ENCODE peak calls at places on chromosomes 6 and 20, in nine cellular contexts. One of them, this sample, is unnamed.

GRCh38 chr6:53134601-53135235 is 13.9 kb downstream of the GCM1 start:
- DNase-seq in heart right ventricle: no peak
- DNase-seq in glutamatergic neuron: no peak
- DNase-seq in cardiac muscle cell: no peak
- DNase-seq in AG10803: no peak
- DNase-seq in left lung: no peak
- DNase-seq in HFFc6: no peak
- DNase-seq in fibroblast of the aortic adventitia: no peak
- DNase-seq in HFF-Myc: no peak
- DNase-seq in this sample: no peak

GRCh38 chr20:34185766-34186620 is 55.2 kb upstream of the ASIP start:
- DNase-seq in heart right ventricle: no peak
- DNase-seq in glutamatergic neuron: no peak
- DNase-seq in cardiac muscle cell: no peak
- DNase-seq in AG10803: peak; percentile 80
- DNase-seq in left lung: no peak
- DNase-seq in HFFc6: peak; percentile 16
- DNase-seq in fibroblast of the aortic adventitia: peak; percentile 46
- DNase-seq in HFF-Myc: no peak
- DNase-seq in this sample: no peak

GRCh38 chr6:71254323-71254722 is 34.3 kb upstream of the OGFRL1 start:
- DNase-seq in heart right ventricle: no peak
- DNase-seq in glutamatergic neuron: peak; percentile 62
- DNase-seq in cardiac muscle cell: peak; percentile 53
- DNase-seq in AG10803: no peak
- DNase-seq in left lung: no peak
- DNase-seq in HFFc6: no peak
- DNase-seq in fibroblast of the aortic adventitia: no peak
- DNase-seq in HFF-Myc: no peak
- DNase-seq in this sample: no peak

GRCh38 chr6:157637941-157638340 is 185.1 kb upstream of the SNX9 start:
- DNase-seq in heart right ventricle: no peak
- DNase-seq in glutamatergic neuron: no peak
- DNase-seq in cardiac muscle cell: no peak
- DNase-seq in AG10803: no peak
- DNase-seq in left lung: no peak
- DNase-seq in HFFc6: no peak
- DNase-seq in fibroblast of the aortic adventitia: no peak
- DNase-seq in HFF-Myc: no peak
- DNase-seq in this sample: no peak

GRCh38 chr6:97674802-97675201 is 391.8 kb upstream of the MMS22L start:
- DNase-seq in heart right ventricle: no peak
- DNase-seq in glutamatergic neuron: no peak
- DNase-seq in cardiac muscle cell: no peak
- DNase-seq in AG10803: peak; percentile 91
- DNase-seq in left lung: no peak
- DNase-seq in HFFc6: no peak
- DNase-seq in fibroblast of the aortic adventitia: no peak
- DNase-seq in HFF-Myc: no peak
- DNase-seq in this sample: no peak

GRCh38 chr6:5941188-5941587 is 65.5 kb downstream of the NRN1 start:
- DNase-seq in heart right ventricle: no peak
- DNase-seq in glutamatergic neuron: no peak
- DNase-seq in cardiac muscle cell: no peak
- DNase-seq in AG10803: peak; percentile 45
- DNase-seq in left lung: no peak
- DNase-seq in HFFc6: no peak
- DNase-seq in fibroblast of the aortic adventitia: peak; percentile 89
- DNase-seq in HFF-Myc: no peak
- DNase-seq in this sample: no peak

GRCh38 chr6:84568971-84569370 is 195.4 kb downstream of the TBX18 start:
- DNase-seq in heart right ventricle: no peak
- DNase-seq in glutamatergic neuron: no peak
- DNase-seq in cardiac muscle cell: no peak
- DNase-seq in AG10803: peak; percentile 70
- DNase-seq in left lung: no peak
- DNase-seq in HFFc6: peak; percentile 23
- DNase-seq in fibroblast of the aortic adventitia: peak; percentile 81
- DNase-seq in HFF-Myc: no peak
- DNase-seq in this sample: no peak

GRCh38 chr6:159890802-159891201 is at the start of gene MAS1:
- DNase-seq in heart right ventricle: no peak
- DNase-seq in glutamatergic neuron: no peak
- DNase-seq in cardiac muscle cell: no peak
- DNase-seq in AG10803: no peak
- DNase-seq in left lung: no peak
- DNase-seq in HFFc6: no peak
- DNase-seq in fibroblast of the aortic adventitia: no peak
- DNase-seq in HFF-Myc: no peak
- DNase-seq in this sample: no peak

GRCh38 chr6:101883398-101883975 is 490.0 kb downstream of the GRIK2 start:
- DNase-seq in heart right ventricle: no peak
- DNase-seq in glutamatergic neuron: no peak
- DNase-seq in cardiac muscle cell: peak; percentile 8
- DNase-seq in AG10803: no peak
- DNase-seq in left lung: no peak
- DNase-seq in HFFc6: no peak
- DNase-seq in fibroblast of the aortic adventitia: peak; percentile 10
- DNase-seq in HFF-Myc: no peak
- DNase-seq in this sample: no peak

GRCh38 chr20:4066551-4066950 is 51.2 kb upstream of the RNF24 start:
- DNase-seq in heart right ventricle: no peak
- DNase-seq in glutamatergic neuron: no peak
- DNase-seq in cardiac muscle cell: no peak
- DNase-seq in AG10803: no peak
- DNase-seq in left lung: no peak
- DNase-seq in HFFc6: no peak
- DNase-seq in fibroblast of the aortic adventitia: no peak
- DNase-seq in HFF-Myc: no peak
- DNase-seq in this sample: no peak

GRCh38 chr6:40955181-40955550 is 83.9 kb downstream of the UNC5CL start:
- DNase-seq in heart right ventricle: no peak
- DNase-seq in glutamatergic neuron: no peak
- DNase-seq in cardiac muscle cell: no peak
- DNase-seq in AG10803: no peak
- DNase-seq in left lung: no peak
- DNase-seq in HFFc6: no peak
- DNase-seq in fibroblast of the aortic adventitia: no peak
- DNase-seq in HFF-Myc: no peak
- DNase-seq in this sample: no peak

GRCh38 chr6:18585032-18585573 is 198.0 kb downstream of the RNF144B start:
- DNase-seq in heart right ventricle: no peak
- DNase-seq in glutamatergic neuron: no peak
- DNase-seq in cardiac muscle cell: peak; percentile 14
- DNase-seq in AG10803: peak; percentile 71
- DNase-seq in left lung: peak; percentile 50
- DNase-seq in HFFc6: peak; percentile 63
- DNase-seq in fibroblast of the aortic adventitia: peak; percentile 61
- DNase-seq in HFF-Myc: peak; percentile 51
- DNase-seq in this sample: peak; percentile 35

GRCh38 chr6:45605971-45606370 is 228.2 kb upstream of the SUPT3H start:
- DNase-seq in heart right ventricle: no peak
- DNase-seq in glutamatergic neuron: no peak
- DNase-seq in cardiac muscle cell: no peak
- DNase-seq in AG10803: no peak
- DNase-seq in left lung: no peak
- DNase-seq in HFFc6: no peak
- DNase-seq in fibroblast of the aortic adventitia: no peak
- DNase-seq in HFF-Myc: no peak
- DNase-seq in this sample: no peak

DNA sequence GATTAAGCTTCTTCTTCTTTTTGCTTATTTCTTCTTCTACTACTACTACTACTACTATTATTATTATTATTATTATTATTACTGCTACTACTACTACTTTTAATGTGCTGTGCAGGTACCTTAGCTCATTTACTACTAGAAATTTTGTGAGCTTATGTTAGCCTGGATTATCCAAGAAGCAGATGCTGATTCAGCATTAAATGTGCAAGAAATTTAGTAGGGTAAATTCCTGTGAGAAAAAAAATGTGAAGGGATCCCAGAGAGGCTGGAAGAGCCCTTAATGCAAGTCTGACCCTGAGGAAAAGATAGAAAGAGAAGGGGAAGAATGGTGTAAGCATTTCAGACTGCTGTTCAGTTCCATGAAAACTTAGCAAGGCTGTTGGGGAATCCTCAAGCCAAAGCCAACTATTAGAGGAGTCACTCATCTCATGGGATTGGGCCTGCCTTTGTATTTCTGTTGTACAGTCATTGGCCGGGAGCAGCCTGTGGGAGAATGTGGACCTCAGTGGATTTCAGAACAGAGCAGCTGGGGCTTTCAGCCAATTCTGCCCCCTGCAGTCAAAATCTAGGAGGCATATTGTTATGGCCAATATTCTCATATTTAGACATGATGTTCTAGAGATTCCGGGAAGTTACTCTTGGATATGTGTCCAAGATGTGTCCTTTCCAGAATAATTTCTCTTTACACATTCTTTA is 37.2 kb upstream of the TSPYL1 start:
- DNase-seq in heart right ventricle: peak; percentile 23
- DNase-seq in glutamatergic neuron: no peak
- DNase-seq in cardiac muscle cell: no peak
- DNase-seq in AG10803: no peak
- DNase-seq in left lung: no peak
- DNase-seq in HFFc6: no peak
- DNase-seq in fibroblast of the aortic adventitia: peak; percentile 60
- DNase-seq in HFF-Myc: no peak
- DNase-seq in this sample: no peak
- TF ChIP-seq CTCF in heart right ventricle: no peak
- TF ChIP-seq CTCF in glutamatergic neuron: no peak
- TF ChIP-seq CTCF in cardiac muscle cell: no peak
- TF ChIP-seq CTCF in AG10803: no peak
- TF ChIP-seq CTCF in left lung: no peak
- TF ChIP-seq CTCF in HFFc6: peak; percentile 32
- TF ChIP-seq CTCF in fibroblast of the aortic adventitia: peak; percentile 3
- TF ChIP-seq CTCF in HFF-Myc: no peak
- TF ChIP-seq CTCF in this sample: no peak

GRCh38 chr20:57091748-57092111 is 174.7 kb downstream of the BMP7 start:
- DNase-seq in heart right ventricle: no peak
- DNase-seq in glutamatergic neuron: no peak
- DNase-seq in cardiac muscle cell: no peak
- DNase-seq in AG10803: no peak
- DNase-seq in left lung: no peak
- DNase-seq in HFFc6: no peak
- DNase-seq in fibroblast of the aortic adventitia: no peak
- DNase-seq in HFF-Myc: no peak
- DNase-seq in this sample: no peak

GRCh38 chr20:57087705-57088104 is 178.7 kb downstream of the BMP7 start:
- DNase-seq in heart right ventricle: no peak
- DNase-seq in glutamatergic neuron: no peak
- DNase-seq in cardiac muscle cell: no peak
- DNase-seq in AG10803: no peak
- DNase-seq in left lung: no peak
- DNase-seq in HFFc6: no peak
- DNase-seq in fibroblast of the aortic adventitia: no peak
- DNase-seq in HFF-Myc: no peak
- DNase-seq in this sample: no peak

GRCh38 chr20:57088436-57088835 is 178.0 kb downstream of the BMP7 start:
- DNase-seq in heart right ventricle: no peak
- DNase-seq in glutamatergic neuron: no peak
- DNase-seq in cardiac muscle cell: no peak
- DNase-seq in AG10803: peak; percentile 67
- DNase-seq in left lung: no peak
- DNase-seq in HFFc6: peak; percentile 21
- DNase-seq in fibroblast of the aortic adventitia: no peak
- DNase-seq in HFF-Myc: no peak
- DNase-seq in this sample: no peak

GRCh38 chr20:57090590-57091560 is 175.6 kb downstream of the BMP7 start:
- DNase-seq in heart right ventricle: no peak
- DNase-seq in glutamatergic neuron: no peak
- DNase-seq in cardiac muscle cell: no peak
- DNase-seq in AG10803: no peak
- DNase-seq in left lung: no peak
- DNase-seq in HFFc6: no peak
- DNase-seq in fibroblast of the aortic adventitia: no peak
- DNase-seq in HFF-Myc: no peak
- DNase-seq in this sample: no peak

GRCh38 chr20:57089701-57090144 is 176.7 kb downstream of the BMP7 start:
- DNase-seq in heart right ventricle: peak; percentile 73
- DNase-seq in glutamatergic neuron: peak; percentile 94
- DNase-seq in cardiac muscle cell: peak; percentile 87
- DNase-seq in AG10803: peak; percentile 30
- DNase-seq in left lung: peak; percentile 60
- DNase-seq in HFFc6: peak; percentile 28
- DNase-seq in fibroblast of the aortic adventitia: peak; percentile 16
- DNase-seq in HFF-Myc: no peak
- DNase-seq in this sample: peak; percentile 86
- TF ChIP-seq CTCF in heart right ventricle: peak; percentile 72
- TF ChIP-seq CTCF in glutamatergic neuron: peak; percentile 95
- TF ChIP-seq CTCF in cardiac muscle cell: peak; percentile 88
- TF ChIP-seq CTCF in AG10803: peak; percentile 83
- TF ChIP-seq CTCF in left lung: peak; percentile 82
- TF ChIP-seq CTCF in HFFc6: peak; percentile 94
- TF ChIP-seq CTCF in fibroblast of the aortic adventitia: peak; percentile 76
- TF ChIP-seq CTCF in HFF-Myc: peak; percentile 94
- TF ChIP-seq CTCF in this sample: peak; percentile 97

GRCh38 chr20:1881240-1881835 is 13.9 kb upstream of the SIRPA start:
- DNase-seq in heart right ventricle: peak; percentile 43
- DNase-seq in glutamatergic neuron: no peak
- DNase-seq in cardiac muscle cell: no peak
- DNase-seq in AG10803: no peak
- DNase-seq in left lung: no peak
- DNase-seq in HFFc6: no peak
- DNase-seq in fibroblast of the aortic adventitia: no peak
- DNase-seq in HFF-Myc: no peak
- DNase-seq in this sample: no peak
- TF ChIP-seq CTCF in heart right ventricle: no peak
- TF ChIP-seq CTCF in glutamatergic neuron: no peak
- TF ChIP-seq CTCF in cardiac muscle cell: no peak
- TF ChIP-seq CTCF in AG10803: no peak
- TF ChIP-seq CTCF in left lung: no peak
- TF ChIP-seq CTCF in HFFc6: no peak
- TF ChIP-seq CTCF in fibroblast of the aortic adventitia: no peak
- TF ChIP-seq CTCF in HFF-Myc: no peak
- TF ChIP-seq CTCF in this sample: no peak

GRCh38 chr6:111563581-111563980 is 42.1 kb downstream of the TRAF3IP2 start:
- DNase-seq in heart right ventricle: no peak
- DNase-seq in glutamatergic neuron: no peak
- DNase-seq in cardiac muscle cell: no peak
- DNase-seq in AG10803: no peak
- DNase-seq in left lung: no peak
- DNase-seq in HFFc6: no peak
- DNase-seq in fibroblast of the aortic adventitia: no peak
- DNase-seq in HFF-Myc: no peak
- DNase-seq in this sample: no peak

GRCh38 chr6:111564482-111564945 is 41.2 kb downstream of the TRAF3IP2 start:
- DNase-seq in heart right ventricle: no peak
- DNase-seq in glutamatergic neuron: no peak
- DNase-seq in cardiac muscle cell: no peak
- DNase-seq in AG10803: peak; percentile 77
- DNase-seq in left lung: no peak
- DNase-seq in HFFc6: peak; percentile 79
- DNase-seq in fibroblast of the aortic adventitia: peak; percentile 43
- DNase-seq in HFF-Myc: peak; percentile 57
- DNase-seq in this sample: no peak

GRCh38 chr6:111566873-111567517 is 38.7 kb downstream of the TRAF3IP2 start:
- DNase-seq in heart right ventricle: no peak
- DNase-seq in glutamatergic neuron: no peak
- DNase-seq in cardiac muscle cell: no peak
- DNase-seq in AG10803: no peak
- DNase-seq in left lung: peak; percentile 53
- DNase-seq in HFFc6: no peak
- DNase-seq in fibroblast of the aortic adventitia: no peak
- DNase-seq in HFF-Myc: no peak
- DNase-seq in this sample: no peak

GRCh38 chr6:111566222-111566717 is 39.4 kb downstream of the TRAF3IP2 start:
- DNase-seq in heart right ventricle: no peak
- DNase-seq in glutamatergic neuron: no peak
- DNase-seq in cardiac muscle cell: no peak
- DNase-seq in AG10803: no peak
- DNase-seq in left lung: no peak
- DNase-seq in HFFc6: no peak
- DNase-seq in fibroblast of the aortic adventitia: no peak
- DNase-seq in HFF-Myc: no peak
- DNase-seq in this sample: no peak

GRCh38 chr6:111565316-111566221 is 40.1 kb downstream of the TRAF3IP2 start:
- DNase-seq in heart right ventricle: no peak
- DNase-seq in glutamatergic neuron: no peak
- DNase-seq in cardiac muscle cell: no peak
- DNase-seq in AG10803: no peak
- DNase-seq in left lung: no peak
- DNase-seq in HFFc6: no peak
- DNase-seq in fibroblast of the aortic adventitia: no peak
- DNase-seq in HFF-Myc: no peak
- DNase-seq in this sample: no peak
- TF ChIP-seq CTCF in heart right ventricle: no peak
- TF ChIP-seq CTCF in glutamatergic neuron: no peak
- TF ChIP-seq CTCF in cardiac muscle cell: no peak
- TF ChIP-seq CTCF in AG10803: no peak
- TF ChIP-seq CTCF in left lung: no peak
- TF ChIP-seq CTCF in HFFc6: peak; percentile 41
- TF ChIP-seq CTCF in fibroblast of the aortic adventitia: no peak
- TF ChIP-seq CTCF in HFF-Myc: no peak
- TF ChIP-seq CTCF in this sample: no peak